ENCODE peak calls at places on chromosome 14, in nine cellular contexts. R, F, E, V, A, G, S, I and Q are unnamed samples.

GRCh38 chr14:84361476-84361875 is 1168.5 kb upstream of the FLRT2 start:
- DNase-seq in R (no peak), F (no peak), E (no peak), V (no peak), A (no peak), G (no peak), S (no peak), I (no peak), Q (no peak)

GRCh38 chr14:74867673-74868072 is 8.3 kb downstream of the PROX2 start:
- DNase-seq in R (no peak), F (no peak), E (no peak), V (peak), A (peak), G (no peak), S (no peak), I (no peak), Q (no peak)

GRCh38 chr14:58129208-58129607 is 22.8 kb downstream of the ARMH4 start:
- DNase-seq in R (no peak), F (no peak), E (no peak), V (no peak), A (no peak), G (no peak), S (no peak), I (no peak), Q (no peak)

GRCh38 chr14:23442721-23443356 is 7.4 kb upstream of the MYH7 start:
- DNase-seq in R (no peak), F (no peak), E (no peak), V (no peak), A (no peak), G (peak), S (no peak), I (no peak), Q (no peak)

GRCh38 chr14:69592923-69593677 is 18.3 kb upstream of the SUSD6 start:
- DNase-seq in R (peak), F (no peak), E (peak), V (peak), A (peak), G (no peak), S (peak), I (no peak), Q (peak)

GRCh38 chr14:88775532-88775931 is 17.2 kb downstream of the EML5 start:
- DNase-seq in R (peak), F (no peak), E (no peak), V (no peak), A (no peak), G (no peak), S (no peak), I (no peak), Q (no peak)

GRCh38 chr14:73740921-73741326 is 26.7 kb upstream of the PNMA1 start:
- DNase-seq in R (peak), F (no peak), E (peak), V (peak), A (peak), G (peak), S (no peak), I (peak), Q (no peak)

GRCh38 chr14:27485193-27485592 is 887.4 kb upstream of the NOVA1 start:
- DNase-seq in R (no peak), F (no peak), E (no peak), V (no peak), A (no peak), G (no peak), S (no peak), I (no peak), Q (no peak)

GRCh38 chr14:30223385-30223785 is 295.7 kb upstream of the PRKD1 start:
- DNase-seq in R (peak), F (peak), E (peak), V (peak), A (peak), G (peak), S (peak), I (peak), Q (no peak)

GRCh38 chr14:91254456-91254855 is 10.0 kb upstream of the GPR68 start:
- DNase-seq in R (no peak), F (no peak), E (no peak), V (no peak), A (no peak), G (no peak), S (no peak), I (no peak), Q (no peak)

GRCh38 chr14:62546862-62547474 is 498.3 kb downstream of the KCNH5 start:
- DNase-seq in R (peak), F (no peak), E (no peak), V (no peak), A (no peak), G (no peak), S (no peak), I (no peak), Q (no peak)

GRCh38 chr14:72892879-72893635 is 844 bp downstream of the DPF3 start:
- DNase-seq in R (no peak), F (no peak), E (no peak), V (peak), A (peak), G (peak), S (no peak), I (no peak), Q (peak)

GRCh38 chr14:85625925-85626585 is 96.1 kb downstream of the FLRT2 start:
- DNase-seq in R (no peak), F (no peak), E (peak), V (no peak), A (no peak), G (no peak), S (no peak), I (no peak), Q (no peak)

GRCh38 chr14:88914956-88915355 is 90.5 kb downstream of the TTC8 start:
- DNase-seq in R (no peak), F (no peak), E (no peak), V (no peak), A (no peak), G (no peak), S (no peak), I (no peak), Q (no peak)

GRCh38 chr14:58455593-58456265 is 28.2 kb downstream of the KIAA0586 start:
- DNase-seq in R (peak), F (peak), E (no peak), V (peak), A (peak), G (no peak), S (no peak), I (no peak), Q (no peak)

GRCh38 chr14:67940894-67941455 is 121.4 kb downstream of the RAD51B start:
- DNase-seq in R (peak), F (peak), E (peak), V (peak), A (peak), G (no peak), S (peak), I (peak), Q (no peak)

GRCh38 chr14:37150414-37150813 is 22.0 kb downstream of the SLC25A21 start:
- DNase-seq in R (peak), F (peak), E (peak), V (peak), A (peak), G (no peak), S (peak), I (no peak), Q (no peak)

GRCh38 chr14:54579606-54580005 is 12.7 kb downstream of the SAMD4A start:
- DNase-seq in R (peak), F (peak), E (no peak), V (peak), A (no peak), G (no peak), S (no peak), I (no peak), Q (no peak)

GRCh38 chr14:89641495-89642162 is 224.6 kb upstream of the FOXN3 start:
- DNase-seq in R (no peak), F (no peak), E (no peak), V (no peak), A (no peak), G (no peak), S (no peak), I (no peak), Q (peak)

GRCh38 chr14:96143906-96144305 is 60.7 kb upstream of the BDKRB2 start:
- DNase-seq in R (no peak), F (no peak), E (no peak), V (peak), A (no peak), G (no peak), S (no peak), I (no peak), Q (no peak)

GRCh38 chr14:50064993-50065392 is 51.4 kb downstream of the VCPKMT start:
- DNase-seq in R (peak), F (no peak), E (peak), V (peak), A (peak), G (no peak), S (no peak), I (peak), Q (peak)

GRCh38 chr14:88478931-88479330 is 75.9 kb downstream of the PTPN21 start:
- DNase-seq in R (no peak), F (no peak), E (no peak), V (no peak), A (no peak), G (no peak), S (no peak), I (no peak), Q (no peak)

GRCh38 chr14:100558226-100558625 is 29.0 kb downstream of the BEGAIN start:
- DNase-seq in R (no peak), F (no peak), E (no peak), V (no peak), A (no peak), G (no peak), S (no peak), I (no peak), Q (no peak)

GRCh38 chr14:66758031-66758613 is 250.2 kb downstream of the GPHN start:
- DNase-seq in R (no peak), F (no peak), E (no peak), V (no peak), A (no peak), G (no peak), S (no peak), I (no peak), Q (no peak)
- TF ChIP-seq CTCF in R (no peak), F (peak), E (no peak), V (no peak), A (no peak), G (no peak), S (peak), I (no peak), Q (no peak)

DNA sequence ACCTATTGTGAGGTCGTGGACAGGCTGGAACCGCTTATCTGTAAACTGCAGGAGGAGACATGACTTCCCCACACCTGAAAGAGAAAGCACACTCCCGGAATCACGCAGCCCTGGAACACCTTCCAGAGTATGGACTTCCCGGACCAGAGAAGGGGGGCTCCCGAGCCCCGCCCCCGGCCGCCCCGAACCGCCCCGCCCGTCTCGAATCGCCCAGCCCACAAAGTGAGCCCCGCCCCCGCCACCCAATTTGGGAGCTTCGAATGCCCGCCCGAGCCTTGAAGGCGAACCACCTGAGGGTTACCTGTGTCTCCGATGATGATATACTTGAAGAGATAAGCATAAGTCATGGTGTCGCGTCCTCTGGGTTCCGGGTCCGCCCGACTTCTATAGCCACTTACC is 234 bp downstream of the RAB2B start:
- DNase-seq in R (peak), F (no peak), E (no peak), V (peak), A (no peak), G (peak), S (no peak), I (peak), Q (peak)
- TF ChIP-seq CTCF in R (no peak), F (no peak), E (no peak), V (no peak), A (no peak), G (no peak), S (no peak), I (no peak), Q (no peak)

DNA sequence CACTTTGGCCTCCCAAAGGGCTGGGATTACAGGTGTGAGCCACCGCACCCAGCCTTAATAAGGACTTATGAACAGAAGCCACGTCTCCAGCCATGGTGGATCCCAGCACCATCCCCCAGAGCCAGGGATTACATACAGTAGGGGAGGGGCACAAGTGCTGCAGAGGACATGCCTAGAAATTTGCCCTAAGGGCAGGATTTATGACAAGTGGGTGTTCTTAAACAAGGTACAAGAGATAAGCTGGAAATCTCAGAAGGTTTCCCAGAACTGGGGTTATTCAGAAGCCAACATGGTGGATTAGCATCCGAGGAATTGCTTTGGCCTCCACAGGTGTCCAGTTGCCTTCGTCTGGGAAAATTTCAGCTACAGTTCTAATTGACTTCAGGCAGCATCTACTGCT is 114.3 kb upstream of the EGLN3 start:
- DNase-seq in R (no peak), F (no peak), E (no peak), V (no peak), A (no peak), G (no peak), S (no peak), I (no peak), Q (no peak)
- TF ChIP-seq CTCF in R (no peak), F (no peak), E (no peak), V (no peak), A (no peak), G (no peak), S (no peak), I (no peak), Q (no peak)

DNA sequence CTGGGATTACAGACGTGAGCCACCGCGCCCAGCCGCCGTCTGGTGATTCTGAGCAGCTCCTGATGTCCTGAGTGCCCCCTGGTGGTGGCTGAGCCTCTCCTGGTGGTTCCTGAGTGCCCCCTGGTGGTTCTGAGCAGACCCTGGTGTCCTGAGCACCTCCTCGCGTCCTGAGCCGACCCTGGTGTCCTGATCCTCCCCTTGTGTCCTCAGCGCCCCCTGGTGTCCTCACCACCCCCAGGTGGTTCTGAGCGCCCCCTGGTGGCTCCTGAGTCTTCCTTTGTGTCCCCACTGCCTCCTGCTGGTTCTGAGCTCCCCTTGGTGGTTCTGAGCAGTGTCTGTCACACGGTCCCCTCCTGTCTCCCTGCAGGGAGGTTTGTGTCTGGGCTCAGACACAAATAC is 1304.9 kb downstream of the TMEM121 start:
- DNase-seq in R (no peak), F (no peak), E (peak), V (no peak), A (no peak), G (peak), S (no peak), I (no peak), Q (peak)
- TF ChIP-seq CTCF in R (peak), F (peak), E (peak), V (peak), A (peak), G (peak), S (peak), I (no peak), Q (peak)

DNA sequence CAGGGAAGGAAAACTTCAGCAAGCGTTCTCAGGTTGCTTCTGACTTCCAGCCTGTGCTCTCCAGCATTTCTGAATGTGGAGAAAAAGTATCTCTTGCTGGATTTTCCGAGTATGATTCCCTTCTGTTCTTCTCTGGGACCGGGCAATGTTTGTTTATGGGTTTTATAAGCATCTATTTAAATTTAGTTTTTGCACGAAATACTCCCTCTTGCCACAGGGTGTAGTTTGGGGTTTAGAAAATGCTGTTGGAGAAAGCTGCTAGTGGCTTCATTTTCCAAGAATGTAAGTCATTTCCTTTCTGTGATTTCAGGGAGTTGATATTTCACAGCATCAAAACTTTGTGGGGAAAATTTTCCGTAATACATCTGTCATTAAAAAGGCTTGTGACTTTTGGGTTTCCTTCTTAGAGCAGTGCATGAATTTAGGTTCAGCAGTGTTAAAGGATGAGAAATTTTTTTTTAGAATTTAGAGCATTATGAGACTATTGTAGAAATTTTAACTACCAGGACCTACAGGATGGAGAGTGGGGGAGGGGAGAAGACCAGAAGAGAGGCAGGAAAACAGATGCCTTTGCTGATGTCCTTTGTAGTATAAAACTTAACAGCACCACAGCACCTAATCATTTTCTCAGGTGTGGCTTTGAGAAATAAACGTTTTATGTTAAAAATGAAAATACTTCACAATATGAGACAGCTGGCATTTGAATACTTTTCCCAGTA is 1.5 kb downstream of the FRMD6 start:
- DNase-seq in R (peak), F (no peak), E (peak), V (peak), A (peak), G (no peak), S (no peak), I (no peak), Q (no peak)
- TF ChIP-seq CTCF in R (no peak), F (peak), E (peak), V (peak), A (peak), G (peak), S (no peak), I (no peak), Q (no peak)

GRCh38 chr14:102975662-102976061 is 53.2 kb downstream of the AMN start:
- DNase-seq in R (no peak), F (no peak), E (no peak), V (no peak), A (no peak), G (no peak), S (no peak), I (no peak), Q (no peak)
- TF ChIP-seq CTCF in R (no peak), F (no peak), E (no peak), V (no peak), A (peak), G (no peak), S (no peak), I (no peak), Q (no peak)

DNA sequence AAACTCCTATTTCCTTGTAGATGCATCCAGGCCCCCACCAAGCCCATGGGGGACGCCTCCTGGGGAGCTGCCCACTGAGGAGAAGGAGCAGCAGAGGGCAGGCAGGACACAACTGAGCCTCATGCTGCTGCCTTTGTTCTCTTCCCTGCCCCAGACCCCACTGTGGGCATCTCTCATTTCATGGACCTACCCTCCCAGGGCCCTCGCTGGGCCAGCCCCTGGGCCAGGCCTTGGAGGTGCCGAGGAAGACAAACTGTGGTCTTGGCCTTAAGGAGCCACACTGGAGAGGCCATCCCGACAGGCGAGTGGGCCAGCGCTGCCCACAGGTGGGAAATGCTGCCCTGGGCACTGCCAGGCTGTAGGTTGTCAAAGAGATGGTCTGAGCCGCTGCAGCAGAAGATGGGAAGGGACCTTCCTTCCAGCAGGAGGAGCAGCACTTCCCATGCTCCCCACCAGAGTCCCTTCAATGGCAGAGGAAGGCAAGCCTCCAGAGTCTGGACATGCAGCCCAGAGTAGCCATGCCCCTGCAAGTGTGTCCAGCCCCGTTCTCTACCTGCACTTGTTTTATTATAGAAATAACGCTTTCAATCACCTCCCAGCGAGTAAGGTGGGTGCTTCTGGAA is 147.4 kb downstream of the BCL11B start:
- DNase-seq in R (no peak), F (no peak), E (no peak), V (no peak), A (no peak), G (no peak), S (no peak), I (peak), Q (no peak)
- TF ChIP-seq CTCF in R (no peak), F (no peak), E (no peak), V (no peak), A (no peak), G (no peak), S (no peak), I (no peak), Q (no peak)

GRCh38 chr14:41586237-41586636 is 20.4 kb upstream of the LRFN5 start:
- DNase-seq in R (no peak), F (no peak), E (peak), V (no peak), A (no peak), G (no peak), S (no peak), I (no peak), Q (no peak)
- TF ChIP-seq CTCF in R (no peak), F (no peak), E (no peak), V (no peak), A (no peak), G (no peak), S (no peak), I (no peak), Q (no peak)